ENCODE peak calls at places on chromosomes 11 and 22, in nine cellular contexts. E, P, N, V, M, C, H, K and X are unnamed samples.

GRCh38 chr22:49964493-49965290 is 4.1 kb downstream of the PIM3 start:
- DNase-seq in E (no peak), P (no peak), N (no peak), V (no peak), M (peak; percentile 22), C (no peak), H (no peak), K (no peak), X (no peak)

GRCh38 chr11:1271002-1271401 is 38.4 kb downstream of the TOLLIP start:
- DNase-seq in E (no peak), P (no peak), N (no peak), V (no peak), M (no peak), C (no peak), H (no peak), K (no peak), X (no peak)

GRCh38 chr11:61975638-61976419 is 8.4 kb upstream of the FTH1 start:
- DNase-seq in E (no peak), P (no peak), N (no peak), V (no peak), M (no peak), C (no peak), H (no peak), K (no peak), X (no peak)

GRCh38 chr11:130613396-130613795 is 165.0 kb downstream of the ADAMTS15 start:
- DNase-seq in E (no peak), P (no peak), N (no peak), V (no peak), M (no peak), C (no peak), H (no peak), K (no peak), X (no peak)

GRCh38 chr22:21902296-21903087 is 35.0 kb upstream of the MAPK1 start:
- DNase-seq in E (no peak), P (no peak), N (no peak), V (no peak), M (no peak), C (no peak), H (no peak), K (no peak), X (no peak)

GRCh38 chr11:13772223-13773046 is 104.0 kb downstream of the FAR1 start:
- DNase-seq in E (peak; percentile 52), P (peak; percentile 66), N (peak; percentile 78), V (peak; percentile 41), M (peak; percentile 66), C (peak; percentile 76), H (peak; percentile 52), K (no peak), X (peak; percentile 72)

GRCh38 chr11:79227732-79228416 is 213.0 kb downstream of the TENM4 start:
- DNase-seq in E (no peak), P (no peak), N (no peak), V (no peak), M (no peak), C (no peak), H (no peak), K (no peak), X (no peak)

GRCh38 chr11:115078461-115079438 is 400.4 kb downstream of the NXPE2 start:
- DNase-seq in E (no peak), P (no peak), N (no peak), V (no peak), M (no peak), C (peak; percentile 50), H (no peak), K (no peak), X (no peak)

GRCh38 chr11:110892741-110893285 is 180.6 kb upstream of the ARHGAP20 start:
- DNase-seq in E (no peak), P (no peak), N (no peak), V (no peak), M (no peak), C (no peak), H (no peak), K (no peak), X (no peak)

GRCh38 chr11:73792584-73792983 is 4.9 kb downstream of the MRPL48 start:
- DNase-seq in E (no peak), P (no peak), N (no peak), V (no peak), M (no peak), C (no peak), H (no peak), K (no peak), X (no peak)